ENCODE peak calls at places on chromosome 10, in eight cellular contexts. I, X, D, F, M, O, W and E are unnamed samples.
A peak's percentile ranks its signal among the peaks of the same experiment; 100 is the strongest.

GRCh38 chr10:90787906-90788491 is 69.8 kb downstream of the HTR7 start:
- DNase-seq in X (no peak), M (peak; percentile 19), D (no peak), W (no peak), O (peak; percentile 57), F (peak; percentile 52), I (peak; percentile 22), E (peak; percentile 38)

GRCh38 chr10:67492317-67493019 is 203.5 kb downstream of the CTNNA3 start:
- DNase-seq in X (no peak), F (no peak), M (no peak), W (no peak), I (no peak), O (peak; percentile 13), D (no peak), E (no peak)

GRCh38 chr10:43599333-43599732 is 6.9 kb upstream of the ZNF485 start:
- DNase-seq in F (no peak), M (no peak), D (no peak), O (no peak), I (no peak), X (no peak), W (no peak), E (no peak)

GRCh38 chr10:77648472-77648871 is 10.9 kb upstream of the KCNMA1 start:
- DNase-seq in X (no peak), O (no peak), W (no peak), D (no peak), M (no peak), F (no peak), I (peak; percentile 69), E (no peak)

GRCh38 chr10:117544729-117545140 is 2.2 kb downstream of the EMX2 start:
- DNase-seq in W (no peak), M (no peak), X (no peak), I (peak; percentile 28), F (no peak), D (no peak), O (no peak), E (peak; percentile 42)

GRCh38 chr10:95295031-95295755 is 4.4 kb upstream of the PDLIM1 start:
- DNase-seq in F (peak; percentile 28), I (peak; percentile 93), X (no peak), W (no peak), D (peak; percentile 69), M (peak; percentile 26), O (peak; percentile 36), E (peak; percentile 38)

GRCh38 chr10:88427024-88427423 is 156.1 kb downstream of the RNLS start:
- DNase-seq in I (no peak), O (no peak), F (no peak), W (no peak), D (no peak), M (no peak), X (no peak), E (no peak)

GRCh38 chr10:119443441-119443840 is 99.1 kb downstream of the RGS10 start:
- DNase-seq in X (no peak), I (no peak), W (no peak), M (no peak), O (no peak), F (no peak), D (no peak), E (no peak)

GRCh38 chr10:101693701-101694055 is 1.3 kb downstream of the FBXW4 start:
- DNase-seq in O (peak; percentile 71), D (no peak), W (no peak), X (no peak), F (peak; percentile 38), M (peak; percentile 22), I (no peak), E (no peak)

GRCh38 chr10:75405201-75406143 is 3.9 kb upstream of the ZNF503 start:
- DNase-seq in W (no peak), O (peak; percentile 31), M (no peak), X (no peak), D (peak; percentile 82), F (peak; percentile 90), I (peak; percentile 11), E (peak; percentile 77)

GRCh38 chr10:117762819-117763172 is 220.2 kb downstream of the EMX2 start:
- DNase-seq in W (no peak), X (no peak), F (no peak), I (no peak), D (no peak), M (no peak), O (peak; percentile 3), E (no peak)

GRCh38 chr10:44051584-44052385 is 333.1 kb downstream of the CXCL12 start:
- DNase-seq in M (no peak), D (no peak), F (no peak), I (peak; percentile 83), X (peak; percentile 18), O (peak; percentile 48), W (no peak), E (no peak)

GRCh38 chr10:122827302-122827701 is 18.4 kb downstream of the CUZD1 start:
- DNase-seq in M (no peak), W (no peak), I (no peak), D (no peak), X (no peak), F (no peak), O (no peak), E (no peak)

GRCh38 chr10:102109166-102110116 is 10.7 kb downstream of the LDB1 start:
- DNase-seq in D (no peak), O (no peak), F (no peak), X (no peak), M (no peak), I (no peak), W (no peak), E (no peak)

GRCh38 chr10:33196710-33197406 is 137.6 kb downstream of the NRP1 start:
- DNase-seq in W (peak; percentile 50), F (no peak), I (no peak), O (peak; percentile 37), X (no peak), D (peak; percentile 40), M (no peak), E (peak; percentile 6)

GRCh38 chr10:14758994-14759664 is 15.6 kb downstream of the FAM107B start:
- DNase-seq in F (no peak), W (no peak), X (no peak), I (no peak), M (no peak), O (no peak), D (peak; percentile 70), E (no peak)

GRCh38 chr10:126564297-126564888 is 106.1 kb downstream of the C10orf90 start:
- DNase-seq in O (no peak), X (no peak), M (no peak), I (no peak), W (no peak), D (no peak), F (no peak), E (no peak)

GRCh38 chr10:29199344-29199743 is 89.5 kb upstream of the LYZL1 start:
- DNase-seq in M (no peak), W (no peak), I (no peak), O (no peak), X (no peak), F (peak; percentile 5), D (no peak), E (peak; percentile 35)

GRCh38 chr10:4587466-4587865 is 238.5 kb upstream of the AKR1E2 start:
- DNase-seq in X (no peak), O (no peak), F (no peak), M (no peak), I (no peak), D (no peak), W (no peak), E (no peak)

GRCh38 chr10:76632158-76633051 is 1005.2 kb downstream of the KCNMA1 start:
- DNase-seq in X (no peak), D (peak; percentile 37), M (no peak), I (peak; percentile 17), F (no peak), O (no peak), W (no peak), E (peak; percentile 16)
- TF ChIP-seq CTCF in X (peak; percentile 18), D (peak; percentile 18), M (peak; percentile 19), I (peak; percentile 60), F (peak; percentile 49), O (peak; percentile 34), W (no peak), E (no peak)

DNA sequence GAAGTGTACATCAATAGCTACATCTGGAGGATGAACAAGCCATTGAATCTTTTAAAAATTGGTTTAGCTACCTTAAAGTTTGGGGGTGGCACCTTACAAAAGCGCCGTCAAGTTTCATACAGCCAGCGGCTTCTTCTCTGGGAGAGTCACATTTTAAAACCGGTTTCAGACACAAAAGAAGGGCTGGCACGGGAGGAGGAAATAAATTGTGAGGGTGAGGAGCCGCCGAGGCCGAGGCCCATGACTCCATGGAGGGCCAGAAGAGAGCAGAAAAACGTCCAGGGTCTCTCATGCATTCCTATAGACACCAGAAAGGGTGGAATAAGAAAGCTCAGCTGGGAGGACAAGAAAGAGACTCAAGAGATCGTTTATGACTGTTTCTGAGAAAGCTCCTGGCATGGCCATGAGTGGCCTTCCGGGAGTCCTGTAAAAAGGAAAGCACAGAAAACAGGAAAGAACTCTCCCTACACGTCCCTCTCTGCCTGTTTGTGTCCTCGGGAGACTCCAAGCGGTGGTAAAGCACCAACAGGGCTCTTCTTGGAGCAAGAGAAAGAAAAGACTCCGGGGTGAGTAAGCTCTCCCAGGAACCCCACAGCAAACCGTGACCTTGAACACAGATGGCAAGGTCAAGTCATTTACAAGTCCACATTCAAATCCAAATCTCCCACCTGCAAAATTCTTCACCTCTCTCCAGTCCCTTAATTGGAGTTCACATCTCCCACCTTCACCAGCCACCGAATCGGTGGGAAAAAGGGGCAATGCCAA is 1.8 kb downstream of the FRAT2 start:
- DNase-seq in M (peak; percentile 86), O (peak; percentile 89), F (no peak), X (peak; percentile 47), D (peak; percentile 61), I (peak; percentile 73), W (peak; percentile 35), E (peak; percentile 23)
- TF ChIP-seq CTCF in M (peak; percentile 50), O (peak; percentile 64), F (no peak), X (peak; percentile 62), D (no peak), I (peak; percentile 66), W (no peak), E (no peak)

GRCh38 chr10:72068901-72069446 is 19.4 kb downstream of the SPOCK2 start:
- DNase-seq in O (no peak), X (no peak), D (no peak), M (no peak), F (peak; percentile 48), W (no peak), I (no peak), E (no peak)

GRCh38 chr10:72068126-72068765 is 20.1 kb downstream of the SPOCK2 start:
- DNase-seq in O (no peak), D (no peak), I (no peak), F (no peak), W (no peak), M (no peak), X (no peak), E (no peak)

GRCh38 chr10:72067463-72068125 is 20.8 kb downstream of the SPOCK2 start:
- DNase-seq in F (no peak), D (peak; percentile 50), X (no peak), W (no peak), M (no peak), O (no peak), I (no peak), E (no peak)

GRCh38 chr10:72072046-72072445 is 16.3 kb downstream of the SPOCK2 start:
- DNase-seq in F (no peak), D (no peak), O (no peak), I (no peak), W (no peak), X (no peak), M (no peak), E (no peak)

GRCh38 chr10:72069751-72070501 is 18.4 kb downstream of the SPOCK2 start:
- DNase-seq in O (no peak), D (no peak), F (peak; percentile 99), M (no peak), W (no peak), I (no peak), X (no peak), E (peak; percentile 36)
- TF ChIP-seq CTCF in O (peak; percentile 15), D (no peak), F (peak; percentile 73), M (no peak), W (no peak), I (peak; percentile 58), X (peak; percentile 20), E (no peak)

GRCh38 chr10:17872191-17873091 is 63.3 kb downstream of the MRC1 start:
- DNase-seq in D (no peak), O (peak; percentile 31), M (peak; percentile 19), I (peak; percentile 12), W (no peak), X (no peak), F (no peak), E (no peak)
- TF ChIP-seq CTCF in D (no peak), O (peak; percentile 36), M (peak; percentile 48), I (peak; percentile 72), W (no peak), X (peak; percentile 33), F (peak; percentile 30), E (no peak)